ENCODE peak calls at places on chromosomes 13 and 19, in six cellular contexts. I is HCT116, D is HepG2, Z is H1, A is K562, Q is GM12878. N is an unnamed sample.

GRCh38 chr13:39038569-39038898 is 278 bp downstream of the NHLRC3 start:
- DNase-seq in Q (no peak), D (peak; percentile 17), Z (no peak), A (no peak), I (no peak), N (no peak)

GRCh38 chr19:38880076-38880881 is 2.2 kb upstream of the RINL start:
- DNase-seq in D (no peak), Z (no peak), I (no peak), A (no peak), Q (no peak), N (no peak)

GRCh38 chr19:53333071-53333465 is 481 bp upstream of the ZNF845 start:
- DNase-seq in D (no peak), A (no peak), I (no peak), Q (no peak), Z (no peak), N (peak; percentile 8)

GRCh38 chr19:36488816-36489138 is 584 bp downstream of the ZNF566 start:
- DNase-seq in D (peak; percentile 39), I (peak; percentile 13), Q (no peak), Z (no peak), A (peak; percentile 50), N (no peak)

GRCh38 chr13:46469064-46469463 is 82.0 kb upstream of the RUBCNL start:
- DNase-seq in D (no peak), A (no peak), Z (no peak), Q (no peak), I (no peak), N (no peak)

GRCh38 chr19:27828781-27829275 is 1384.1 kb downstream of the UQCRFS1 start:
- DNase-seq in Z (no peak), I (no peak), A (no peak), D (no peak), Q (no peak), N (no peak)

GRCh38 chr19:30375651-30376050 is 3.5 kb downstream of the ZNF536 start:
- DNase-seq in Z (no peak), A (no peak), I (no peak), D (no peak), Q (no peak), N (no peak)

GRCh38 chr13:112704634-112705145 is 14.9 kb downstream of the ATP11A start:
- DNase-seq in I (no peak), Z (no peak), Q (no peak), D (no peak), A (no peak), N (no peak)

GRCh38 chr13:98556968-98557591 is 19.8 kb downstream of the STK24 start:
- DNase-seq in D (no peak), A (no peak), Z (no peak), Q (no peak), I (no peak), N (no peak)

GRCh38 chr19:42113641-42114348 is 18.5 kb downstream of the POU2F2 start:
- DNase-seq in D (peak; percentile 33), A (no peak), I (peak; percentile 64), Q (peak; percentile 40), Z (peak; percentile 56), N (peak; percentile 50)

GRCh38 chr13:95128045-95128643 is 173.1 kb downstream of the ABCC4 start:
- DNase-seq in A (no peak), Q (no peak), Z (no peak), D (peak; percentile 12), I (no peak), N (no peak)

GRCh38 chr13:21616880-21617279 is 12.9 kb upstream of the MICU2 start:
- DNase-seq in I (no peak), D (peak; percentile 90), Q (no peak), Z (no peak), A (no peak), N (no peak)

GRCh38 chr19:49364083-49364687 is 508 bp downstream of the DKKL1 start:
- DNase-seq in A (peak; percentile 50), D (no peak), I (no peak), Z (no peak), Q (no peak), N (no peak)

GRCh38 chr19:29672933-29673336 is 7.7 kb downstream of the PLEKHF1 start:
- DNase-seq in Z (no peak), I (no peak), D (no peak), A (no peak), Q (peak; percentile 69), N (no peak)

GRCh38 chr19:31145021-31145420 is 204.2 kb downstream of the TSHZ3 start:
- DNase-seq in I (no peak), Z (no peak), Q (no peak), D (no peak), A (no peak), N (no peak)

GRCh38 chr19:5782322-5782721 is 2.2 kb downstream of the PRR22 start:
- DNase-seq in D (no peak), Q (no peak), A (no peak), I (no peak), Z (no peak), N (no peak)
- H3K9ac ChIP-seq in D (no peak overlapping the region), Q (no peak overlapping the region), A (no peak overlapping the region), I (no peak overlapping the region), Z (no peak overlapping the region), N (no peak overlapping the region)

DNA sequence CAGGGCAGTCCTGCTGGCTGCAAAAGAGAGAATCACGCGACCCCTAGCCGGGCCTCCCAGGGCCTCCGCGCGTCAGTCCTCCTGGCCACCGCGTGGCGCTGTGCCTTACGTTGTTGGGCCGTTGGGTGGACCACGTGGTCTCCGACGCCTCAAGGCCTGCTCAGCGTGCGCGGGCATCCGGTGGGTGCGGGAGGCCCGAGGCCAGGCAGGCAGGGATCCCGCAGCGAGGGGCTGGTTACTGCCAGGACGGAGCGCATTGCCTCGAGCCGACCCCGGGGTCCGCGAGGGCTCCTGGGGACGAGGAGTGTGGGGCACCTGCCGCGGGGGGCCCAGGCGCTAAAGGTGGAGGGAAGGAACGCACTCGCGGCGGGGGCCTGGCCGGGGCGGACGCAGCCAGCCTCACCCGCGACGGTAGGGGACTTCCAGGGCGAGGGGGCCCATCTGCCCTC is at the start of gene TDRD12:
- DNase-seq in Z (peak; percentile 15), D (no peak), I (no peak), A (no peak), Q (no peak), N (peak; percentile 84)
- TF ChIP-seq ZNF274 in Z (no peak), D (no peak), I (no peak), A (no peak), Q (no peak), N (no peak)

GRCh38 chr13:113816925-113817859 is 46.7 kb downstream of the GAS6 start:
- DNase-seq in Q (no peak), Z (no peak), A (peak; percentile 66), I (peak; percentile 79), D (peak; percentile 76), N (peak; percentile 77)
- H3K4me1 ChIP-seq in Q (no peaks in the 10 kb centered on the region), Z (no peaks in the 10 kb centered on the region), A (peaks cover 48% of the 10 kb centered on the region), I (peaks cover 23% of the 10 kb centered on the region), D (peaks cover 12% of the 10 kb centered on the region), N (peaks cover 8% of the 10 kb centered on the region)

GRCh38 chr13:30121666-30122065 is 185.7 kb downstream of the KATNAL1 start:
- DNase-seq in D (no peak), I (no peak), Z (no peak), A (no peak), Q (no peak), N (no peak)

GRCh38 chr13:30120133-30120822 is 187.1 kb downstream of the KATNAL1 start:
- DNase-seq in D (no peak), Z (no peak), Q (no peak), I (no peak), A (no peak), N (no peak)

GRCh38 chr13:30119476-30119875 is 187.9 kb downstream of the KATNAL1 start:
- DNase-seq in I (no peak), D (no peak), Q (no peak), A (no peak), Z (no peak), N (no peak)

GRCh38 chr13:30123575-30123974 is 183.8 kb downstream of the KATNAL1 start:
- DNase-seq in D (no peak), I (no peak), Z (no peak), Q (no peak), A (no peak), N (no peak)

DNA sequence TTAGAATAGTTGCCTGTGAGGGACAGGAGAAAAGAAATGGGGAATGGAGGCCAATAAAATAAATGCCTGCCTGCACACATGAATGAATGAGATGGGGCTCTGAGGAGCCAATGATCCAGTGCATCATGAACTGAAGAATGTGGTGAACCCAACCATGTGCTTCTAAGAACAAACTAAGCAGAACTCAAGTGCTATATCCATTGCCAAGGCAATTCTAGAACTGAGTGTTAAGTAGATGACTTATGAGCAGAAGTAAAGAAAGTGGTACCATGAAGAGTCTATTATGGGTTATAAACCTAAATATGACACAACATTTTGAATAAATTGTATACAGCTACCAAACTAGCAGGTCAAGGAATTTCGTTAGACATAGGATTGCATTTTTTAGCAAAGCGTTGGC is 186.1 kb downstream of the KATNAL1 start:
- DNase-seq in Q (no peak), Z (no peak), A (no peak), I (no peak), D (no peak), N (no peak)
- H3K9ac ChIP-seq in Q (no peak overlapping the region), Z (no peak overlapping the region), A (no peak overlapping the region), I (no peak overlapping the region), D (no peak overlapping the region), N (no peak overlapping the region)

GRCh38 chr13:111074826-111075225 is 40.3 kb upstream of the ARHGEF7 start:
- DNase-seq in Z (no peak), D (no peak), Q (no peak), I (no peak), A (no peak), N (no peak)
- TF ChIP-seq ZNF274 in Z (no peak), D (no peak), Q (no peak), I (no peak), A (no peak), N (no peak)

GRCh38 chr19:58545286-58546068 is 1.6 kb downstream of the TRIM28 start:
- DNase-seq in Q (no peak), D (no peak), A (no peak), I (no peak), Z (no peak), N (no peak)
- H3K4me1 ChIP-seq in Q (peaks cover 8% of the 10 kb centered on the region), D (peaks cover 24% of the 10 kb centered on the region), A (peaks cover 42% of the 10 kb centered on the region), I (peaks cover 27% of the 10 kb centered on the region), Z (peaks cover 3% of the 10 kb centered on the region), N (peaks cover 2% of the 10 kb centered on the region)

DNA sequence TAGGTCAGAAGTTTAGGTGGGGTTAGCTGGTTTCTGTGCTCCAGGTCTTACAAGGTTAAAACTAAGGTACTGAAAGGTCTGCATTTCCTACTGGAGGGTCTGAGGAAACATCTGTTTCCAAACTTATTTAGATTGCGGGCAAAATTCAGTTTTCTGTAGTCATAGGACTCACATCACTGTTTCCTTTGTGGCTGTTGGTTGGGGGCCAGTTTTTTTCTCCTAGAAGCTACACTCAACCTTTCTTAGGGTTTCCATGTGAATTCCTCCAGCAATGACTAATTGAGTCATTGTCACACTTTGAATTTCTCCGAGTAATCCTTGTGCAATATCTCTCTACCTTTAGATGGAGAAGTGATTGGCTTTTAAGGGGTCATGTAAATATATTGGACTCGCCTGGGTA is 773.4 kb upstream of the SLITRK1 start:
- DNase-seq in Q (no peak), I (no peak), D (no peak), A (no peak), Z (no peak), N (no peak)
- H3K9ac ChIP-seq in Q (no peak overlapping the region), I (no peak overlapping the region), D (no peak overlapping the region), A (no peak overlapping the region), Z (no peak overlapping the region), N (no peak overlapping the region)

GRCh38 chr13:33153421-33154381 is 131.9 kb downstream of the STARD13 start:
- DNase-seq in D (peak; percentile 10), Q (no peak), Z (no peak), A (no peak), I (no peak), N (no peak)
- TF ChIP-seq ZNF274 in D (no peak), Q (no peak), Z (no peak), A (no peak), I (no peak), N (no peak)

N was measured in NT2/D1.